ENCODE peak calls at places on chromosomes 3 and 15, in ten cellular contexts. One of them, this sample, is unnamed.

GRCh38 chr3:16884084-16884747 is 539 bp upstream of the PLCL2 start:
- DNase-seq in kidney: peak
- DNase-seq in NCI-H1092 treated with DMSO at 0.1 percent for 48 hours: no peak
- DNase-seq in skeletal muscle cell: no peak
- DNase-seq in stimulated activated CD4-positive, alpha-beta T cell treated with anti-CD3 and anti-CD28 coated beads, Interleukin-12 subunit alpha, Interleukin-12 subunit beta, amount 100 ng/mL, for 4 hours: peak
- DNase-seq in anterior cingulate cortex: no peak
- DNase-seq in psoas muscle: peak
- DNase-seq in BE2C: peak
- DNase-seq in stimulated activated CD8-positive, alpha-beta memory T cell treated with anti-CD3 and anti-CD28 coated beads, Interleukin-7, amount 100 ng/mL, for 1 hour: peak
- DNase-seq in aorta: peak
- DNase-seq in this sample: peak

GRCh38 chr3:123773681-123774431 is 110.3 kb downstream of the MYLK start:
- DNase-seq in kidney: no peak
- DNase-seq in NCI-H1092 treated with DMSO at 0.1 percent for 48 hours: no peak
- DNase-seq in skeletal muscle cell: no peak
- DNase-seq in stimulated activated CD4-positive, alpha-beta T cell treated with anti-CD3 and anti-CD28 coated beads, Interleukin-12 subunit alpha, Interleukin-12 subunit beta, amount 100 ng/mL, for 4 hours: no peak
- DNase-seq in anterior cingulate cortex: no peak
- DNase-seq in psoas muscle: peak
- DNase-seq in BE2C: peak
- DNase-seq in stimulated activated CD8-positive, alpha-beta memory T cell treated with anti-CD3 and anti-CD28 coated beads, Interleukin-7, amount 100 ng/mL, for 1 hour: no peak
- DNase-seq in aorta: peak
- DNase-seq in this sample: peak

GRCh38 chr3:42843730-42844713 is 31.7 kb downstream of the CYP8B1 start:
- DNase-seq in kidney: no peak
- DNase-seq in NCI-H1092 treated with DMSO at 0.1 percent for 48 hours: no peak
- DNase-seq in skeletal muscle cell: no peak
- DNase-seq in stimulated activated CD4-positive, alpha-beta T cell treated with anti-CD3 and anti-CD28 coated beads, Interleukin-12 subunit alpha, Interleukin-12 subunit beta, amount 100 ng/mL, for 4 hours: no peak
- DNase-seq in anterior cingulate cortex: no peak
- DNase-seq in psoas muscle: no peak
- DNase-seq in BE2C: no peak
- DNase-seq in stimulated activated CD8-positive, alpha-beta memory T cell treated with anti-CD3 and anti-CD28 coated beads, Interleukin-7, amount 100 ng/mL, for 1 hour: no peak
- DNase-seq in aorta: no peak
- DNase-seq in this sample: no peak

GRCh38 chr3:71873093-71873611 is 88.2 kb upstream of the PROK2 start:
- DNase-seq in kidney: no peak
- DNase-seq in NCI-H1092 treated with DMSO at 0.1 percent for 48 hours: no peak
- DNase-seq in skeletal muscle cell: no peak
- DNase-seq in stimulated activated CD4-positive, alpha-beta T cell treated with anti-CD3 and anti-CD28 coated beads, Interleukin-12 subunit alpha, Interleukin-12 subunit beta, amount 100 ng/mL, for 4 hours: no peak
- DNase-seq in anterior cingulate cortex: no peak
- DNase-seq in psoas muscle: no peak
- DNase-seq in BE2C: no peak
- DNase-seq in stimulated activated CD8-positive, alpha-beta memory T cell treated with anti-CD3 and anti-CD28 coated beads, Interleukin-7, amount 100 ng/mL, for 1 hour: no peak
- DNase-seq in aorta: no peak
- DNase-seq in this sample: peak

GRCh38 chr3:70726966-70727365 is 414.5 kb upstream of the MDFIC2 start:
- DNase-seq in kidney: no peak
- DNase-seq in NCI-H1092 treated with DMSO at 0.1 percent for 48 hours: no peak
- DNase-seq in skeletal muscle cell: no peak
- DNase-seq in stimulated activated CD4-positive, alpha-beta T cell treated with anti-CD3 and anti-CD28 coated beads, Interleukin-12 subunit alpha, Interleukin-12 subunit beta, amount 100 ng/mL, for 4 hours: no peak
- DNase-seq in anterior cingulate cortex: no peak
- DNase-seq in psoas muscle: no peak
- DNase-seq in BE2C: no peak
- DNase-seq in stimulated activated CD8-positive, alpha-beta memory T cell treated with anti-CD3 and anti-CD28 coated beads, Interleukin-7, amount 100 ng/mL, for 1 hour: no peak
- DNase-seq in aorta: no peak
- DNase-seq in this sample: peak

GRCh38 chr3:107753494-107753893 is 230.7 kb downstream of the BBX start:
- DNase-seq in kidney: no peak
- DNase-seq in NCI-H1092 treated with DMSO at 0.1 percent for 48 hours: peak
- DNase-seq in skeletal muscle cell: no peak
- DNase-seq in stimulated activated CD4-positive, alpha-beta T cell treated with anti-CD3 and anti-CD28 coated beads, Interleukin-12 subunit alpha, Interleukin-12 subunit beta, amount 100 ng/mL, for 4 hours: no peak
- DNase-seq in anterior cingulate cortex: no peak
- DNase-seq in psoas muscle: no peak
- DNase-seq in BE2C: peak
- DNase-seq in stimulated activated CD8-positive, alpha-beta memory T cell treated with anti-CD3 and anti-CD28 coated beads, Interleukin-7, amount 100 ng/mL, for 1 hour: no peak
- DNase-seq in aorta: no peak
- DNase-seq in this sample: peak

GRCh38 chr3:191809326-191809949 is 348.5 kb downstream of the PYDC2 start:
- DNase-seq in kidney: no peak
- DNase-seq in NCI-H1092 treated with DMSO at 0.1 percent for 48 hours: no peak
- DNase-seq in skeletal muscle cell: no peak
- DNase-seq in stimulated activated CD4-positive, alpha-beta T cell treated with anti-CD3 and anti-CD28 coated beads, Interleukin-12 subunit alpha, Interleukin-12 subunit beta, amount 100 ng/mL, for 4 hours: no peak
- DNase-seq in anterior cingulate cortex: no peak
- DNase-seq in psoas muscle: no peak
- DNase-seq in BE2C: no peak
- DNase-seq in stimulated activated CD8-positive, alpha-beta memory T cell treated with anti-CD3 and anti-CD28 coated beads, Interleukin-7, amount 100 ng/mL, for 1 hour: no peak
- DNase-seq in aorta: no peak
- DNase-seq in this sample: no peak

GRCh38 chr15:52790941-52791751 is 1.0 kb upstream of the ONECUT1 start:
- DNase-seq in kidney: peak
- DNase-seq in NCI-H1092 treated with DMSO at 0.1 percent for 48 hours: peak
- DNase-seq in skeletal muscle cell: no peak
- DNase-seq in stimulated activated CD4-positive, alpha-beta T cell treated with anti-CD3 and anti-CD28 coated beads, Interleukin-12 subunit alpha, Interleukin-12 subunit beta, amount 100 ng/mL, for 4 hours: no peak
- DNase-seq in anterior cingulate cortex: no peak
- DNase-seq in psoas muscle: no peak
- DNase-seq in BE2C: no peak
- DNase-seq in stimulated activated CD8-positive, alpha-beta memory T cell treated with anti-CD3 and anti-CD28 coated beads, Interleukin-7, amount 100 ng/mL, for 1 hour: no peak
- DNase-seq in aorta: no peak
- DNase-seq in this sample: no peak

GRCh38 chr15:34353627-34354026 is 10.5 kb downstream of the NUTM1 start:
- DNase-seq in kidney: no peak
- DNase-seq in NCI-H1092 treated with DMSO at 0.1 percent for 48 hours: no peak
- DNase-seq in skeletal muscle cell: no peak
- DNase-seq in stimulated activated CD4-positive, alpha-beta T cell treated with anti-CD3 and anti-CD28 coated beads, Interleukin-12 subunit alpha, Interleukin-12 subunit beta, amount 100 ng/mL, for 4 hours: no peak
- DNase-seq in anterior cingulate cortex: no peak
- DNase-seq in psoas muscle: no peak
- DNase-seq in BE2C: no peak
- DNase-seq in stimulated activated CD8-positive, alpha-beta memory T cell treated with anti-CD3 and anti-CD28 coated beads, Interleukin-7, amount 100 ng/mL, for 1 hour: no peak
- DNase-seq in aorta: no peak
- DNase-seq in this sample: no peak

GRCh38 chr15:60575995-60576394 is 97.1 kb upstream of the ICE2 start:
- DNase-seq in kidney: no peak
- DNase-seq in NCI-H1092 treated with DMSO at 0.1 percent for 48 hours: no peak
- DNase-seq in skeletal muscle cell: no peak
- DNase-seq in stimulated activated CD4-positive, alpha-beta T cell treated with anti-CD3 and anti-CD28 coated beads, Interleukin-12 subunit alpha, Interleukin-12 subunit beta, amount 100 ng/mL, for 4 hours: no peak
- DNase-seq in anterior cingulate cortex: no peak
- DNase-seq in psoas muscle: no peak
- DNase-seq in BE2C: no peak
- DNase-seq in stimulated activated CD8-positive, alpha-beta memory T cell treated with anti-CD3 and anti-CD28 coated beads, Interleukin-7, amount 100 ng/mL, for 1 hour: no peak
- DNase-seq in aorta: no peak
- DNase-seq in this sample: peak

GRCh38 chr3:72142028-72142427 is 357.1 kb upstream of the PROK2 start:
- DNase-seq in kidney: no peak
- DNase-seq in NCI-H1092 treated with DMSO at 0.1 percent for 48 hours: no peak
- DNase-seq in skeletal muscle cell: no peak
- DNase-seq in stimulated activated CD4-positive, alpha-beta T cell treated with anti-CD3 and anti-CD28 coated beads, Interleukin-12 subunit alpha, Interleukin-12 subunit beta, amount 100 ng/mL, for 4 hours: no peak
- DNase-seq in anterior cingulate cortex: no peak
- DNase-seq in psoas muscle: no peak
- DNase-seq in BE2C: no peak
- DNase-seq in stimulated activated CD8-positive, alpha-beta memory T cell treated with anti-CD3 and anti-CD28 coated beads, Interleukin-7, amount 100 ng/mL, for 1 hour: no peak
- DNase-seq in aorta: no peak
- DNase-seq in this sample: no peak

GRCh38 chr15:52183562-52184173 is 7.5 kb downstream of the GNB5 start:
- DNase-seq in kidney: no peak
- DNase-seq in NCI-H1092 treated with DMSO at 0.1 percent for 48 hours: no peak
- DNase-seq in skeletal muscle cell: no peak
- DNase-seq in stimulated activated CD4-positive, alpha-beta T cell treated with anti-CD3 and anti-CD28 coated beads, Interleukin-12 subunit alpha, Interleukin-12 subunit beta, amount 100 ng/mL, for 4 hours: no peak
- DNase-seq in anterior cingulate cortex: no peak
- DNase-seq in psoas muscle: no peak
- DNase-seq in BE2C: peak
- DNase-seq in stimulated activated CD8-positive, alpha-beta memory T cell treated with anti-CD3 and anti-CD28 coated beads, Interleukin-7, amount 100 ng/mL, for 1 hour: no peak
- DNase-seq in aorta: no peak
- DNase-seq in this sample: peak

GRCh38 chr3:61381745-61382392 is 130.6 kb upstream of the FHIT start:
- DNase-seq in kidney: no peak
- DNase-seq in NCI-H1092 treated with DMSO at 0.1 percent for 48 hours: peak
- DNase-seq in skeletal muscle cell: no peak
- DNase-seq in stimulated activated CD4-positive, alpha-beta T cell treated with anti-CD3 and anti-CD28 coated beads, Interleukin-12 subunit alpha, Interleukin-12 subunit beta, amount 100 ng/mL, for 4 hours: no peak
- DNase-seq in anterior cingulate cortex: no peak
- DNase-seq in psoas muscle: no peak
- DNase-seq in BE2C: no peak
- DNase-seq in stimulated activated CD8-positive, alpha-beta memory T cell treated with anti-CD3 and anti-CD28 coated beads, Interleukin-7, amount 100 ng/mL, for 1 hour: no peak
- DNase-seq in aorta: no peak
- DNase-seq in this sample: no peak

GRCh38 chr3:2096196-2096595 is 2.5 kb upstream of the CNTN4 start:
- DNase-seq in kidney: no peak
- DNase-seq in NCI-H1092 treated with DMSO at 0.1 percent for 48 hours: no peak
- DNase-seq in skeletal muscle cell: no peak
- DNase-seq in stimulated activated CD4-positive, alpha-beta T cell treated with anti-CD3 and anti-CD28 coated beads, Interleukin-12 subunit alpha, Interleukin-12 subunit beta, amount 100 ng/mL, for 4 hours: no peak
- DNase-seq in anterior cingulate cortex: no peak
- DNase-seq in psoas muscle: no peak
- DNase-seq in BE2C: no peak
- DNase-seq in stimulated activated CD8-positive, alpha-beta memory T cell treated with anti-CD3 and anti-CD28 coated beads, Interleukin-7, amount 100 ng/mL, for 1 hour: no peak
- DNase-seq in aorta: no peak
- DNase-seq in this sample: no peak

GRCh38 chr3:142028174-142028833 is 121.0 kb downstream of the TFDP2 start:
- DNase-seq in kidney: no peak
- DNase-seq in NCI-H1092 treated with DMSO at 0.1 percent for 48 hours: no peak
- DNase-seq in skeletal muscle cell: peak
- DNase-seq in stimulated activated CD4-positive, alpha-beta T cell treated with anti-CD3 and anti-CD28 coated beads, Interleukin-12 subunit alpha, Interleukin-12 subunit beta, amount 100 ng/mL, for 4 hours: no peak
- DNase-seq in anterior cingulate cortex: no peak
- DNase-seq in psoas muscle: no peak
- DNase-seq in BE2C: peak
- DNase-seq in stimulated activated CD8-positive, alpha-beta memory T cell treated with anti-CD3 and anti-CD28 coated beads, Interleukin-7, amount 100 ng/mL, for 1 hour: no peak
- DNase-seq in aorta: no peak
- DNase-seq in this sample: peak

GRCh38 chr15:80179025-80179759 is 26.4 kb downstream of the FAH start:
- DNase-seq in kidney: no peak
- DNase-seq in NCI-H1092 treated with DMSO at 0.1 percent for 48 hours: no peak
- DNase-seq in skeletal muscle cell: peak
- DNase-seq in stimulated activated CD4-positive, alpha-beta T cell treated with anti-CD3 and anti-CD28 coated beads, Interleukin-12 subunit alpha, Interleukin-12 subunit beta, amount 100 ng/mL, for 4 hours: no peak
- DNase-seq in anterior cingulate cortex: no peak
- DNase-seq in psoas muscle: no peak
- DNase-seq in BE2C: no peak
- DNase-seq in stimulated activated CD8-positive, alpha-beta memory T cell treated with anti-CD3 and anti-CD28 coated beads, Interleukin-7, amount 100 ng/mL, for 1 hour: no peak
- DNase-seq in aorta: no peak
- DNase-seq in this sample: peak

GRCh38 chr3:56942523-56942922 is 117.9 kb upstream of the SPATA12 start:
- DNase-seq in kidney: no peak
- DNase-seq in NCI-H1092 treated with DMSO at 0.1 percent for 48 hours: no peak
- DNase-seq in skeletal muscle cell: no peak
- DNase-seq in stimulated activated CD4-positive, alpha-beta T cell treated with anti-CD3 and anti-CD28 coated beads, Interleukin-12 subunit alpha, Interleukin-12 subunit beta, amount 100 ng/mL, for 4 hours: no peak
- DNase-seq in anterior cingulate cortex: no peak
- DNase-seq in psoas muscle: no peak
- DNase-seq in BE2C: no peak
- DNase-seq in stimulated activated CD8-positive, alpha-beta memory T cell treated with anti-CD3 and anti-CD28 coated beads, Interleukin-7, amount 100 ng/mL, for 1 hour: no peak
- DNase-seq in aorta: no peak
- DNase-seq in this sample: no peak

GRCh38 chr15:56286213-56286612 is 42.5 kb upstream of the RFX7 start:
- DNase-seq in kidney: no peak
- DNase-seq in NCI-H1092 treated with DMSO at 0.1 percent for 48 hours: no peak
- DNase-seq in skeletal muscle cell: no peak
- DNase-seq in stimulated activated CD4-positive, alpha-beta T cell treated with anti-CD3 and anti-CD28 coated beads, Interleukin-12 subunit alpha, Interleukin-12 subunit beta, amount 100 ng/mL, for 4 hours: no peak
- DNase-seq in anterior cingulate cortex: no peak
- DNase-seq in psoas muscle: no peak
- DNase-seq in BE2C: no peak
- DNase-seq in stimulated activated CD8-positive, alpha-beta memory T cell treated with anti-CD3 and anti-CD28 coated beads, Interleukin-7, amount 100 ng/mL, for 1 hour: no peak
- DNase-seq in aorta: no peak
- DNase-seq in this sample: no peak

GRCh38 chr3:31278532-31278931 is 254.2 kb upstream of the STT3B start:
- DNase-seq in kidney: no peak
- DNase-seq in NCI-H1092 treated with DMSO at 0.1 percent for 48 hours: no peak
- DNase-seq in skeletal muscle cell: no peak
- DNase-seq in stimulated activated CD4-positive, alpha-beta T cell treated with anti-CD3 and anti-CD28 coated beads, Interleukin-12 subunit alpha, Interleukin-12 subunit beta, amount 100 ng/mL, for 4 hours: no peak
- DNase-seq in anterior cingulate cortex: no peak
- DNase-seq in psoas muscle: no peak
- DNase-seq in BE2C: no peak
- DNase-seq in stimulated activated CD8-positive, alpha-beta memory T cell treated with anti-CD3 and anti-CD28 coated beads, Interleukin-7, amount 100 ng/mL, for 1 hour: no peak
- DNase-seq in aorta: no peak
- DNase-seq in this sample: no peak

GRCh38 chr15:58077427-58077826 is 11.9 kb upstream of the ALDH1A2 start:
- DNase-seq in kidney: no peak
- DNase-seq in NCI-H1092 treated with DMSO at 0.1 percent for 48 hours: peak
- DNase-seq in skeletal muscle cell: no peak
- DNase-seq in stimulated activated CD4-positive, alpha-beta T cell treated with anti-CD3 and anti-CD28 coated beads, Interleukin-12 subunit alpha, Interleukin-12 subunit beta, amount 100 ng/mL, for 4 hours: no peak
- DNase-seq in anterior cingulate cortex: no peak
- DNase-seq in psoas muscle: no peak
- DNase-seq in BE2C: no peak
- DNase-seq in stimulated activated CD8-positive, alpha-beta memory T cell treated with anti-CD3 and anti-CD28 coated beads, Interleukin-7, amount 100 ng/mL, for 1 hour: no peak
- DNase-seq in aorta: no peak
- DNase-seq in this sample: no peak